ENCODE peak calls at places on chromosomes 3 and 15, in ten cellular contexts. F, D, A, J, K, Q, P, Z, Y and U are unnamed samples.
A peak's percentile ranks its signal among the peaks of the same experiment; 100 is the strongest.

GRCh38 chr15:62301993-62302665 is 137.0 kb upstream of the C2CD4B start:
- DNase-seq in J (no peak), Q (no peak), F (no peak), D (no peak), Y (no peak), K (no peak), A (no peak), P (no peak), Z (no peak), U (no peak)

GRCh38 chr3:56691165-56692000 is 8.3 kb upstream of the TASOR start:
- DNase-seq in J (no peak), Y (no peak), D (no peak), K (peak; percentile 93), F (no peak), P (no peak), Z (no peak), A (no peak), Q (no peak), U (no peak)

GRCh38 chr3:138389841-138390581 is 41.6 kb downstream of the MRAS start:
- DNase-seq in Y (no peak), K (peak; percentile 82), D (peak; percentile 14), Z (no peak), A (no peak), J (no peak), F (peak; percentile 71), Q (peak; percentile 42), P (peak; percentile 98), U (peak; percentile 52)

GRCh38 chr15:88428053-88428452 is 39.1 kb downstream of the MRPL46 start:
- DNase-seq in D (no peak), J (no peak), Z (no peak), P (no peak), Q (no peak), K (no peak), Y (no peak), A (no peak), F (no peak), U (no peak)

GRCh38 chr3:123618076-123618703 is 33.3 kb upstream of the HACD2 start:
- DNase-seq in P (no peak), A (no peak), K (peak; percentile 48), F (no peak), Z (no peak), J (no peak), Y (no peak), Q (no peak), D (no peak), U (no peak)

GRCh38 chr15:67144609-67145306 is 79.4 kb downstream of the SMAD3 start:
- DNase-seq in F (no peak), D (no peak), Q (no peak), A (no peak), Y (no peak), J (no peak), Z (no peak), P (peak; percentile 99), K (peak; percentile 43), U (no peak)

GRCh38 chr3:118974356-118975097 is 60.1 kb downstream of the IGSF11 start:
- DNase-seq in Q (no peak), Z (no peak), F (no peak), P (no peak), K (no peak), Y (no peak), J (no peak), A (no peak), D (no peak), U (no peak)

GRCh38 chr15:57410373-57410772 is 34.1 kb downstream of the CGNL1 start:
- DNase-seq in F (no peak), P (no peak), A (no peak), D (no peak), Y (no peak), Q (no peak), K (no peak), Z (no peak), J (no peak), U (peak; percentile 26)

GRCh38 chr3:87006844-87007439 is 16.0 kb upstream of the VGLL3 start:
- DNase-seq in A (no peak), D (no peak), Q (no peak), Y (no peak), F (no peak), Z (no peak), J (no peak), P (no peak), K (peak; percentile 34), U (no peak)

GRCh38 chr3:128326051-128326823 is 140.5 kb downstream of the DNAJB8 start:
- DNase-seq in J (no peak), D (no peak), A (no peak), Z (no peak), P (no peak), Q (no peak), Y (no peak), F (no peak), K (no peak), U (peak; percentile 3)

GRCh38 chr3:24505678-24506560 is 11.3 kb upstream of the THRB start:
- DNase-seq in P (no peak), F (no peak), Z (no peak), A (no peak), Q (no peak), J (no peak), Y (no peak), K (no peak), D (no peak), U (no peak)

GRCh38 chr3:53074761-53075742 is 29.2 kb upstream of the SFMBT1 start:
- DNase-seq in K (no peak), J (no peak), A (no peak), Q (peak; percentile 50), Y (no peak), Z (no peak), D (no peak), P (no peak), F (peak; percentile 25), U (no peak)

GRCh38 chr3:176577462-176577861 is 619.8 kb downstream of the TBL1XR1 start:
- DNase-seq in A (no peak), K (no peak), D (no peak), Y (no peak), Z (no peak), F (no peak), Q (no peak), P (no peak), J (no peak), U (no peak)

GRCh38 chr3:74614133-74614967 is at the start of gene CNTN3:
- DNase-seq in K (no peak), Q (peak; percentile 72), D (peak; percentile 88), Z (no peak), F (peak; percentile 50), J (no peak), Y (peak; percentile 48), P (peak; percentile 7), A (peak; percentile 42), U (peak; percentile 37)

GRCh38 chr3:43473737-43474136 is 148.1 kb downstream of the ANO10 start:
- DNase-seq in J (no peak), Z (no peak), A (no peak), Q (no peak), Y (no peak), F (no peak), P (no peak), K (no peak), D (no peak), U (no peak)

GRCh38 chr3:9310043-9310442 is 52.8 kb upstream of the THUMPD3 start:
- DNase-seq in J (no peak), K (no peak), Z (no peak), F (no peak), D (no peak), Q (no peak), A (no peak), Y (no peak), P (no peak), U (no peak)

GRCh38 chr3:126132751-126133511 is 47.5 kb downstream of the ALDH1L1 start:
- DNase-seq in J (peak; percentile 35), P (no peak), Z (no peak), K (no peak), A (peak; percentile 2), Q (peak; percentile 61), D (peak; percentile 64), F (no peak), Y (peak; percentile 19), U (peak; percentile 17)

GRCh38 chr3:139534444-139534812 is 5.1 kb downstream of the RBP1 start:
- DNase-seq in Q (no peak), P (peak; percentile 93), D (peak; percentile 20), A (peak; percentile 43), Y (no peak), F (no peak), K (peak; percentile 86), J (no peak), Z (no peak), U (no peak)

GRCh38 chr3:29925150-29925549 is 644.3 kb downstream of the RBMS3 start:
- DNase-seq in F (no peak), D (no peak), Y (no peak), Z (no peak), Q (no peak), K (no peak), J (no peak), P (no peak), A (no peak), U (no peak)

DNA sequence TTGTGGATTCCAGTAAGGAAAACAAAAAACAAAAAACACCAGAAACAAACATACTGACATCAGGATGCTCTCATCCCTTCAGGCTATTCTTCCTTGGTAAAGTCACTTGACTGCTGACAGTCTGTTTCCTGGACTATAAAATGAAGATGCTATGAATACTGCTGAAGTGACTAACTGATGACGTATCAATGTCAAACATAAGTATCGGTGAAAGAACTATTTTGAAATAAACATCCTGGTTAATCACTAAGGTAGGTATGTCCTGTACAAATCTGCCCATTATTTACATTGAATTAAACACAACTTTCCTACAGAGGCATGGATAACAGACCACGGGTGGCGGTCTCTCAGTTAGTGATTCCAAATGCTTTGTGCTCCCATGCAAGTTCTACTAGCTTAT is 45.9 kb downstream of the CHAC1 start:
- DNase-seq in F (no peak), A (no peak), D (no peak), Z (no peak), Q (no peak), J (no peak), Y (no peak), P (peak; percentile 71), K (peak; percentile 86), U (no peak)
- H3K36me3 ChIP-seq in F (no peaks in the 10 kb centered on the region), A (no peaks in the 10 kb centered on the region), D (peaks cover 7% of the 10 kb centered on the region), Z (peaks cover 17% of the 10 kb centered on the region), Q (peaks cover 29% of the 10 kb centered on the region), J (peaks cover 2% of the 10 kb centered on the region), Y (peaks cover 62% of the 10 kb centered on the region), P (peaks cover 32% of the 10 kb centered on the region), K (peaks cover 4% of the 10 kb centered on the region), U (no peaks in the 10 kb centered on the region)

GRCh38 chr15:75508741-75509532 is 57.4 kb upstream of the SIN3A start:
- DNase-seq in Y (no peak), Z (peak; percentile 58), A (no peak), D (no peak), F (no peak), J (peak; percentile 28), P (peak; percentile 41), Q (no peak), K (no peak), U (no peak)
- TF ChIP-seq CTCF in Y (peak; percentile 51), Z (peak; percentile 30), A (peak; percentile 29), D (peak; percentile 43), F (peak; percentile 17), J (peak; percentile 48), P (peak; percentile 58), Q (peak; percentile 12), K (peak; percentile 67), U (peak; percentile 29)

GRCh38 chr3:13571264-13571663 is 22.3 kb downstream of the FBLN2 start:
- DNase-seq in P (no peak), Q (no peak), K (no peak), Z (no peak), D (no peak), F (no peak), J (no peak), Y (no peak), A (no peak), U (no peak)
- H3K36me3 ChIP-seq in P (no peaks in the 10 kb centered on the region), Q (no peaks in the 10 kb centered on the region), K (no peaks in the 10 kb centered on the region), Z (no peaks in the 10 kb centered on the region), D (no peaks in the 10 kb centered on the region), F (no peaks in the 10 kb centered on the region), J (no peaks in the 10 kb centered on the region), Y (no peaks in the 10 kb centered on the region), A (no peaks in the 10 kb centered on the region), U (no peaks in the 10 kb centered on the region)

GRCh38 chr15:37995461-37996347 is 61.3 kb downstream of the TMCO5A start:
- DNase-seq in J (peak; percentile 70), D (peak; percentile 80), K (no peak), F (no peak), Q (no peak), P (peak; percentile 69), Y (no peak), Z (peak; percentile 58), A (no peak), U (peak; percentile 52)
- TF ChIP-seq CTCF in J (peak; percentile 66), D (peak; percentile 80), K (peak; percentile 74), F (peak; percentile 36), Q (peak; percentile 44), P (peak; percentile 71), Y (peak; percentile 52), Z (peak; percentile 43), A (peak; percentile 48), U (no peak)